ENCODE peak calls at places on chromosomes 6 and 20, in five cellular contexts. One of them, this sample, is unnamed.

GRCh38 chr6:17212541-17213371 is 68.4 kb upstream of the RBM24 start:
- DNase-seq in heart left ventricle: peak
- DNase-seq in transverse colon: no peak
- DNase-seq in body of pancreas: no peak
- DNase-seq in testis: no peak
- DNase-seq in this sample: no peak

GRCh38 chr6:109296305-109296915 is 85.9 kb downstream of the CD164 start:
- DNase-seq in heart left ventricle: no peak
- DNase-seq in transverse colon: peak
- DNase-seq in body of pancreas: peak
- DNase-seq in testis: no peak
- DNase-seq in this sample: no peak

GRCh38 chr6:10033223-10033829 is 381.5 kb downstream of the TFAP2A start:
- DNase-seq in heart left ventricle: no peak
- DNase-seq in transverse colon: no peak
- DNase-seq in body of pancreas: no peak
- DNase-seq in testis: no peak
- DNase-seq in this sample: no peak

GRCh38 chr6:105601541-105602174 is 198.8 kb upstream of the PREP start:
- DNase-seq in heart left ventricle: peak
- DNase-seq in transverse colon: peak
- DNase-seq in body of pancreas: peak
- DNase-seq in testis: peak
- DNase-seq in this sample: peak

GRCh38 chr6:159084493-159085091 is 39.8 kb upstream of the TAGAP start:
- DNase-seq in heart left ventricle: no peak
- DNase-seq in transverse colon: no peak
- DNase-seq in body of pancreas: no peak
- DNase-seq in testis: no peak
- DNase-seq in this sample: no peak

GRCh38 chr20:9508696-9509178 is 5.7 kb upstream of the LAMP5 start:
- DNase-seq in heart left ventricle: no peak
- DNase-seq in transverse colon: no peak
- DNase-seq in body of pancreas: no peak
- DNase-seq in testis: no peak
- DNase-seq in this sample: no peak

GRCh38 chr6:118896339-118897136 is 2.6 kb downstream of the ASF1A start:
- DNase-seq in heart left ventricle: no peak
- DNase-seq in transverse colon: no peak
- DNase-seq in body of pancreas: no peak
- DNase-seq in testis: no peak
- DNase-seq in this sample: no peak

GRCh38 chr20:57251949-57252348 is 14.5 kb downstream of the BMP7 start:
- DNase-seq in heart left ventricle: no peak
- DNase-seq in transverse colon: no peak
- DNase-seq in body of pancreas: no peak
- DNase-seq in testis: no peak
- DNase-seq in this sample: no peak

GRCh38 chr20:58496429-58496769 is 18.8 kb downstream of the APCDD1L start:
- DNase-seq in heart left ventricle: no peak
- DNase-seq in transverse colon: no peak
- DNase-seq in body of pancreas: no peak
- DNase-seq in testis: no peak
- DNase-seq in this sample: no peak

GRCh38 chr6:37456816-37457560 is 24.0 kb downstream of the CMTR1 start:
- DNase-seq in heart left ventricle: no peak
- DNase-seq in transverse colon: no peak
- DNase-seq in body of pancreas: no peak
- DNase-seq in testis: no peak
- DNase-seq in this sample: no peak

GRCh38 chr6:139436521-139437348 is 62.3 kb upstream of the CITED2 start:
- DNase-seq in heart left ventricle: no peak
- DNase-seq in transverse colon: no peak
- DNase-seq in body of pancreas: peak
- DNase-seq in testis: no peak
- DNase-seq in this sample: no peak

GRCh38 chr20:20546402-20546801 is 166.0 kb downstream of the RALGAPA2 start:
- DNase-seq in heart left ventricle: no peak
- DNase-seq in transverse colon: no peak
- DNase-seq in body of pancreas: no peak
- DNase-seq in testis: no peak
- DNase-seq in this sample: no peak

GRCh38 chr6:66210964-66211363 is 503.9 kb upstream of the EYS start:
- DNase-seq in heart left ventricle: no peak
- DNase-seq in transverse colon: no peak
- DNase-seq in body of pancreas: no peak
- DNase-seq in testis: no peak
- DNase-seq in this sample: no peak

GRCh38 chr6:92292067-92292466 is 1127.3 kb downstream of the EPHA7 start:
- DNase-seq in heart left ventricle: no peak
- DNase-seq in transverse colon: no peak
- DNase-seq in body of pancreas: no peak
- DNase-seq in testis: no peak
- DNase-seq in this sample: no peak

GRCh38 chr6:97443408-97444080 is 160.5 kb upstream of the MMS22L start:
- DNase-seq in heart left ventricle: no peak
- DNase-seq in transverse colon: no peak
- DNase-seq in body of pancreas: no peak
- DNase-seq in testis: no peak
- DNase-seq in this sample: no peak

GRCh38 chr6:38100380-38100779 is 280.9 kb downstream of the ZFAND3 start:
- DNase-seq in heart left ventricle: no peak
- DNase-seq in transverse colon: no peak
- DNase-seq in body of pancreas: no peak
- DNase-seq in testis: no peak
- DNase-seq in this sample: no peak

GRCh38 chr6:145815875-145816274 is 1.3 kb upstream of the FBXO30 start:
- DNase-seq in heart left ventricle: no peak
- DNase-seq in transverse colon: no peak
- DNase-seq in body of pancreas: no peak
- DNase-seq in testis: peak
- DNase-seq in this sample: no peak

GRCh38 chr6:134097114-134097707 is 44.8 kb upstream of the SLC2A12 start:
- DNase-seq in heart left ventricle: peak
- DNase-seq in transverse colon: peak
- DNase-seq in body of pancreas: peak
- DNase-seq in testis: peak
- DNase-seq in this sample: peak

GRCh38 chr20:62707981-62708521 is 585 bp upstream of the NTSR1 start:
- DNase-seq in heart left ventricle: no peak
- DNase-seq in transverse colon: no peak
- DNase-seq in body of pancreas: no peak
- DNase-seq in testis: no peak
- DNase-seq in this sample: no peak

GRCh38 chr6:52511572-52512151 is 65.2 kb downstream of the TRAM2 start:
- DNase-seq in heart left ventricle: no peak
- DNase-seq in transverse colon: no peak
- DNase-seq in body of pancreas: no peak
- DNase-seq in testis: no peak
- DNase-seq in this sample: no peak

GRCh38 chr20:54476336-54476928 is 1.0 kb downstream of the DOK5 start:
- DNase-seq in heart left ventricle: peak
- DNase-seq in transverse colon: no peak
- DNase-seq in body of pancreas: no peak
- DNase-seq in testis: no peak
- DNase-seq in this sample: no peak

GRCh38 chr20:54475334-54476287 is at the start of gene DOK5:
- DNase-seq in heart left ventricle: peak
- DNase-seq in transverse colon: peak
- DNase-seq in body of pancreas: no peak
- DNase-seq in testis: peak
- DNase-seq in this sample: no peak

GRCh38 chr20:54473340-54473739 is 2.1 kb upstream of the DOK5 start:
- DNase-seq in heart left ventricle: no peak
- DNase-seq in transverse colon: no peak
- DNase-seq in body of pancreas: no peak
- DNase-seq in testis: no peak
- DNase-seq in this sample: no peak

GRCh38 chr20:54474046-54474445 is 1.3 kb upstream of the DOK5 start:
- DNase-seq in heart left ventricle: no peak
- DNase-seq in transverse colon: no peak
- DNase-seq in body of pancreas: no peak
- DNase-seq in testis: no peak
- DNase-seq in this sample: no peak

DNA sequence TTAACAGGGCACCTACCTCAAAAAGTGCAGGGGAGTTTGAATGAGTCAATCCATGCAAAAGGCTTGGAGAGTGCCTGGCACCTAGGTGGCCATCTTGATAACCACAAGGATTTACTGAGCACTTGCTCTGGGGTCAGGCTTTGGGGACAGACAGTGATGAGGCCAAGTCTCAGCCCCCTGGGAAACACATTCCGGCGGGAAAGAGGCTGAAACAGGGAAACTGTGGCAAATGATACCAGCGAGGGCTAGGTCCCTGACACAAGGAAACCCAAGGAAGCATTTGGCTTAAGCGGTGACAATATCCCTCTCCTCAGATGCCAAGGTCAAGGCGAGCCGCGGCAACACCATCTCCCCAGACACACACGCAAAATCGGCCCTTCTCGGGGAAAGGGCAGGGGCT is 527 bp upstream of the DOK5 start:
- DNase-seq in heart left ventricle: no peak
- DNase-seq in transverse colon: no peak
- DNase-seq in body of pancreas: no peak
- DNase-seq in testis: no peak
- DNase-seq in this sample: no peak
- H3K4me3 ChIP-seq in heart left ventricle: peak
- H3K4me3 ChIP-seq in transverse colon: peak
- H3K4me3 ChIP-seq in body of pancreas: no peak
- H3K4me3 ChIP-seq in testis: peak
- H3K4me3 ChIP-seq in this sample: no peak

DNA sequence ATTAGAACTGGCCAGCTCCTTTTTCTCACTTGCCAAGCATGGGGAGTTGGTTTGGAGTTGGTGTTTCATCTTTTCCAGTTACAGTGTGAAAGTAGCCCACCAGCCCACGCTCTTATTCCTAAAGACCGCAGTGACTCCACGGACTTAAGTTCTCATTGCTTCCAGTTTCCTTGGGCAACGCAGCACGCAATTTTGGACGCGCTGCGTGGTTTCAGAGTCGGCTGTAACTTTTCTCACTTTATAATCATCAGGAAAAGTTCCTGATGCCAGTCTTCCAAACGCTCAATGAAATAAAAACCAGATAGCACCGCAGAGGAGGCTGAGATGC is 377 bp upstream of the PEX7 start:
- DNase-seq in heart left ventricle: no peak
- DNase-seq in transverse colon: no peak
- DNase-seq in body of pancreas: no peak
- DNase-seq in testis: peak
- DNase-seq in this sample: peak
- H3K4me3 ChIP-seq in heart left ventricle: peak
- H3K4me3 ChIP-seq in transverse colon: peak
- H3K4me3 ChIP-seq in body of pancreas: peak
- H3K4me3 ChIP-seq in testis: peak
- H3K4me3 ChIP-seq in this sample: peak

GRCh38 chr20:60055740-60056139 is 97.5 kb downstream of the CDH26 start:
- DNase-seq in heart left ventricle: peak
- DNase-seq in transverse colon: peak
- DNase-seq in body of pancreas: peak
- DNase-seq in testis: no peak
- DNase-seq in this sample: no peak
- H3K4me3 ChIP-seq in heart left ventricle: no peak
- H3K4me3 ChIP-seq in transverse colon: no peak
- H3K4me3 ChIP-seq in body of pancreas: no peak
- H3K4me3 ChIP-seq in testis: no peak
- H3K4me3 ChIP-seq in this sample: no peak

GRCh38 chr20:18287546-18287914 is 797 bp upstream of the ZNF133 start:
- DNase-seq in heart left ventricle: no peak
- DNase-seq in transverse colon: no peak
- DNase-seq in body of pancreas: peak
- DNase-seq in testis: peak
- DNase-seq in this sample: no peak

GRCh38 chr20:18287915-18288747 is at the start of gene ZNF133:
- DNase-seq in heart left ventricle: peak
- DNase-seq in transverse colon: peak
- DNase-seq in body of pancreas: peak
- DNase-seq in testis: peak
- DNase-seq in this sample: peak

GRCh38 chr20:18284805-18285533 is 3.4 kb upstream of the ZNF133 start:
- DNase-seq in heart left ventricle: no peak
- DNase-seq in transverse colon: no peak
- DNase-seq in body of pancreas: no peak
- DNase-seq in testis: no peak
- DNase-seq in this sample: no peak

DNA sequence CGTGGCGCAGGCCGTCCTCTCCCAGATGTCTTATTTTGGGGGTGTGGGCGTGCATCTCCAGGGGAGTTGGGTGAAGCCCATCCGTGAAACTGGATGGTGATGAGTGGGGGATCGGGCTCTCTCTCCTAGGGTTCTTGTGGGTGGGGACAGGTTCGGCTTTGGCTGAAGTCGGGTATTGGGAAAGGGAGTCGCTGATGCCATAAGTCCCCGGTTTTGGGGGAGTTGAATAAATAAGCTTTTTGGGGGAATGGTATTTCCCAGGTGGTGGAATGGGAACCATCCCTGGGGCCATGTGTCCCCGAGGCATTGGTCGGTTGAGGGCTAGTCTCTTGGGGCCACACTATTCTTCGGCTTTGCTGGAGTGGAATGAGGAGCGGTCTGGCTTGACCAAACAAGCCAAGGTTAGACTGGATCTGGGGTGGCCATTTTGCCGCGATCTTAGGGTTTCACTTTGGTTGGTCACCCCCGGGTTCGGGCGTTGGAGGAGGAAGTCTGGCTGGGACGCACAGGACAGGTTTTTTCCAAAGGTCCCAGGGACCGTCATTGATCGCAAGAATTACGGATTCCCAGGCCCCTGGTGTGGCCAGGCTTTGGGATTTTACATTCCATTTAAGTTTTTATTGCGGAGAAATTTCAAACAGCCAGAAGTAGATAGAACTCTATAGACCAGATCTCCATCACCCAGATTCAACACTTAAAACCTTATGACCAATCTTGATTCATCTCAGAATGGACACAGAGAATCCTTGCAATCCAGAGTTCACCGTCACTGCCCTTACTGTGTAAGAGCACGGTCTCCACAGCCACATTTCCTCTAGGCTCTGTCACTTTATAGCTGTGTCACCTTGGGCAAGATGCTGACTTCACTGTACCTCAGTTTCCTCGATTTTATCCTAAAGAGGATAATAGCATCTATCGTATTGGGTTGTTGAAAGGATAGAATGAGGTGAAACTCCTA is 700 bp downstream of the ZNF133 start:
- DNase-seq in heart left ventricle: no peak
- DNase-seq in transverse colon: no peak
- DNase-seq in body of pancreas: no peak
- DNase-seq in testis: no peak
- DNase-seq in this sample: no peak
- H3K4me3 ChIP-seq in heart left ventricle: peak
- H3K4me3 ChIP-seq in transverse colon: peak
- H3K4me3 ChIP-seq in body of pancreas: peak
- H3K4me3 ChIP-seq in testis: peak
- H3K4me3 ChIP-seq in this sample: peak